ENCODE peak calls at places on chromosome 19, in six cellular contexts. R is transverse colon, H is IMR-90, T is gastrocnemius medialis, P is tibial nerve, F is A549. D is an unnamed sample.
A peak's percentile ranks its signal among the peaks of the same experiment; 100 is the strongest.

GRCh38 chr19:21482863-21483276 is 22.5 kb upstream of the ZNF429 start:
- DNase-seq in R (peak; percentile 48), H (no peak), T (peak; percentile 68), P (no peak), F (peak; percentile 12), D (peak; percentile 56)

GRCh38 chr19:7718668-7719067 is 13.2 kb downstream of the CLEC4G start:
- DNase-seq in R (peak; percentile 24), H (no peak), T (no peak), P (no peak), F (no peak), D (no peak)

GRCh38 chr19:900302-901111 is 7.2 kb downstream of the RNU6-9 start:
- DNase-seq in R (no peak), H (no peak), T (no peak), P (no peak), F (peak; percentile 62), D (peak; percentile 72)

GRCh38 chr19:3443840-3444694 is 36.3 kb downstream of the SMIM24 start:
- DNase-seq in R (no peak), H (peak; percentile 47), T (peak; percentile 50), P (no peak), F (no peak), D (no peak)

GRCh38 chr19:19561946-19562664 is 24.0 kb downstream of the CILP2 start:
- DNase-seq in R (no peak), H (no peak), T (no peak), P (no peak), F (no peak), D (no peak)

GRCh38 chr19:46975918-46976782 is 43.5 kb upstream of the NPAS1 start:
- DNase-seq in R (peak; percentile 76), H (peak; percentile 93), T (peak; percentile 100), P (peak; percentile 90), F (peak; percentile 58), D (peak; percentile 57)

GRCh38 chr19:29687897-29688728 is 22.9 kb downstream of the PLEKHF1 start:
- DNase-seq in R (no peak), H (peak; percentile 78), T (peak; percentile 56), P (no peak), F (peak; percentile 48), D (no peak)

GRCh38 chr19:35789195-35789977 is 14.0 kb downstream of the ARHGAP33 start:
- DNase-seq in R (no peak), H (no peak), T (no peak), P (no peak), F (no peak), D (no peak)

GRCh38 chr19:34260771-34261173 is 6.4 kb downstream of the GARRE1 start:
- DNase-seq in R (no peak), H (peak; percentile 43), T (no peak), P (no peak), F (no peak), D (no peak)

DNA sequence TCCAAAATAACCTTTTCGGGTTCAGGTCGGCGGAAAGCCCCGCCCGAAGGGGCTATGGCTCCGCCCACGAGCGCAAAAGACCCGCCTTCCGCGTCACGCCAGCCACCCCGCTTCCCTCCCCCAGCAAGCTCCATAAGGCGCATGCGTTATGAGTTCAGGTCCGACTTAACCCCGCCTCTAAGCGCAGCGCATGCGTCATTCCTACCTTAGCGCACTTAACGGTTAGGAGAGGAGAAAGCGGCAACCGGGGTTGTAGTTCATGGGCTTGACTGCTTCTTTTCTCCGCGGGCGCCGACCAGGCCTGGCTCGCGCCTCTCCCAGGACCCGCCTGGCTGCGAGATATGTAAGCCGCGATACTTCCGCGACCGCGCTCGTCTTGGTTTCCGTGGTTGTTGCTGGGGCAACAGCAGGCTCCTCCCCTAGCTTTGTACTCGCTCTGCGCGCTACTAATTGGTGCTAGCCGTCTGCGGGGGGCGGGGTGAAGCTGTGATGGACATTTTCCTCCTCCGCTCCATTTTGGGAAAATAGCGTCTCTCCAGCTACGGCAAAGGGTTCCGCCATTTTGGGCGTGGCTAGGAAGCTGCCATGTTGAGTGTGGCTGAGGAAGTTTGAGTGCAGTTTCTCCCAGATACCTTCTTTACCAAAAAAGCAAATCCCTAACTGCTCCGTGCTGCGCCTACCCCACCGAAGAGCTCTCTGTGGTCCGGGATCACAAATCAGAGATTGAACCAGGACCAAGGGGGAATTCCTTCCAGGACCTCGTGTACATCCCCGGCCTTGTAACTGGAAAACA is at the start of gene B9D2:
- DNase-seq in R (peak; percentile 99), H (peak; percentile 98), T (peak; percentile 98), P (peak; percentile 97), F (peak; percentile 100), D (peak; percentile 94)
- TF ChIP-seq POLR2A in R (peak; percentile 69), H (peak; percentile 91), T (no peak), P (peak; percentile 84), F (peak; percentile 80), D (peak; percentile 75)

GRCh38 chr19:50152578-50152977 is 10.5 kb downstream of the IZUMO2 start:
- DNase-seq in R (no peak), H (no peak), T (no peak), P (no peak), F (no peak), D (peak; percentile 48)

GRCh38 chr19:50148528-50148927 is 14.6 kb downstream of the IZUMO2 start:
- DNase-seq in R (no peak), H (no peak), T (no peak), P (no peak), F (no peak), D (no peak)

DNA sequence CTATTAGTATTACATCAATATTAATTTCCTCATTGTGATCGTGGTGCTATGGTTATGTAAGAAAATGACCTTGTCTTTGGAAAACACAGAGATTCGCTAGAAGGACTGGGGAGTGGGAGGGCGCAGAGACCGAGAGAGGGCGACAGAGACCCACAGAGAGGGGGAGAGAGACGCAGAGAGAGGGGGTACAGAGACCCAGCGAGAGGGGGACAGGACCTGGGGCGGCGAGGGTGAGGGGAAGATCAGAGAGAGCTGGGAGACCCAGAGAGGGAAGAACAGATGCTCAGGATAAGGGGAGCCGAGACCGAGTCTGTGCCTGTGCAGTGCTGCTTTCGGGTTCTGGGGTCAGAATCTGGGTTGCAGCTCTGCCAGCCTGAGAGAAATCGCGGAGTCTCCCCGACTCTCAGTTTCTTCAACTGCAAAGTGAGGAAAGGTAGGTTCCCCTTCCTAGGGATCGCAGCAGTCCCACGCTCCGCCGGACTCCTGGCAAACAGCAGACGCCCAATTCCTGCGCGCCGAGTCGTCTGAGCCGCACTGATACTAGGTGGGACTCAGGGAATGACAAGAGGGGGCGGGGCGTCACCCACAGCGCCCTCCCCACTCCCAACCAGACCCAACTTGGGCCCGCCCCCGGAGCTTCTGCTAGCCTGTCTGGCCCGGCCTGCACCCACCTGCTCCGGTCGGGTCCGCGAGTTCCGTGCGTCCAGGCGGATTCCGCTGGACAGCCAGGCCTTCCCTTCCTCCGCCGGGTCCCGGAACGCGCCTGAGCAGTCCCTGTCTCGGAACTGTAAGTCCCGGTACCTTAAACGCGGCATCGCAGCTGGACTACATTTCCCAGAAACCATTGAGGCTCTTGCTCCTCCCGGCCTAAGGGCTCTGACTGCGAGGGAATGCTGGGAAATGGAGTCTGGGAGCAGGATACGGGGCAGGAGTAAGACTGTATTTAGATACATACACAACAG is 15.3 kb downstream of the IZUMO2 start:
- DNase-seq in R (peak; percentile 86), H (peak; percentile 92), T (peak; percentile 85), P (peak; percentile 70), F (peak; percentile 96), D (peak; percentile 91)
- TF ChIP-seq POLR2A in R (no peak), H (no peak), T (peak; percentile 19), P (no peak), F (no peak), D (peak; percentile 72)

GRCh38 chr19:53394974-53395839 is at the start of gene ZNF765:
- DNase-seq in R (peak; percentile 96), H (peak; percentile 85), T (peak; percentile 86), P (peak; percentile 91), F (peak; percentile 93), D (peak; percentile 92)
- TF ChIP-seq POLR2A in R (peak; percentile 86), H (peak; percentile 56), T (peak; percentile 72), P (peak; percentile 66), F (peak; percentile 74), D (peak; percentile 81)

GRCh38 chr19:41861098-41861768 is 1.2 kb downstream of the RPS19 start:
- DNase-seq in R (no peak), H (no peak), T (no peak), P (no peak), F (no peak), D (no peak)

GRCh38 chr19:41861846-41862245 is 1.8 kb downstream of the RPS19 start:
- DNase-seq in R (no peak), H (no peak), T (no peak), P (no peak), F (no peak), D (no peak)

GRCh38 chr19:41864374-41864773 is 4.3 kb downstream of the RPS19 start:
- DNase-seq in R (no peak), H (no peak), T (no peak), P (no peak), F (no peak), D (no peak)

GRCh38 chr19:41863209-41863931 is 3.3 kb downstream of the RPS19 start:
- DNase-seq in R (no peak), H (no peak), T (no peak), P (no peak), F (no peak), D (no peak)

GRCh38 chr19:41862445-41862986 is 2.5 kb downstream of the RPS19 start:
- DNase-seq in R (no peak), H (no peak), T (no peak), P (no peak), F (no peak), D (no peak)
- TF ChIP-seq POLR2A in R (no peak), H (no peak), T (no peak), P (no peak), F (no peak), D (no peak)

GRCh38 chr19:44164673-44165512 is at the start of gene ZNF226:
- DNase-seq in R (peak; percentile 91), H (peak; percentile 99), T (peak; percentile 94), P (peak; percentile 70), F (peak; percentile 100), D (peak; percentile 91)
- TF ChIP-seq POLR2A in R (peak; percentile 26), H (peak; percentile 24), T (no peak), P (peak; percentile 34), F (peak; percentile 41), D (peak; percentile 76)

DNA sequence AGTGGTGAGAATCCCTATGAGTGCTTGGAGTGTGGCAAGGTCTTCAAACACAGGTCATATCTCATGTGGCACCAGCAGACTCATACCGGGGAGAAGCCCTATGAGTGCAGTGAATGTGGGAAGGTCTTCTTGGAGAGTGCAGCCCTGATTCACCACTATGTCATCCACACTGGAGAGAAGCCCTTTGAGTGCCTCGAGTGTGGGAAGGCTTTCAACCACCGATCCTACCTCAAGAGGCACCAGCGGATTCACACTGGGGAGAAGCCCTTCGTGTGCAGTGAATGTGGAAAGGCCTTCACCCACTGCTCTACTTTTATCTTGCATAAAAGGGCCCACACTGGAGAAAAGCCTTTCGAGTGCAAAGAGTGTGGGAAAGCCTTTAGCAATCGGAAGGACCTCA is 18.7 kb upstream of the AURKC start:
- DNase-seq in R (no peak), H (peak; percentile 33), T (no peak), P (no peak), F (no peak), D (no peak)
- TF ChIP-seq POLR2A in R (no peak), H (no peak), T (no peak), P (no peak), F (no peak), D (no peak)

GRCh38 chr19:39506944-39507714 is 7.8 kb upstream of the SELENOV start:
- DNase-seq in R (no peak), H (peak; percentile 67), T (no peak), P (no peak), F (peak; percentile 94), D (no peak)
- TF ChIP-seq POLR2A in R (no peak), H (no peak), T (no peak), P (no peak), F (peak; percentile 87), D (no peak)

D was measured in H54.